ENCODE peak calls at places on chromosome 13, in nine cellular contexts. K is astrocyte of the cerebellum; A is Calu3; F is CD4-positive, alpha-beta T cell; G is mucosa of descending colon; J is GM13977; V is foreskin fibroblast; Y is B cell; L is psoas muscle. X is an unnamed sample.

GRCh38 chr13:95275322-95276118 is 25.7 kb downstream of the ABCC4 start:
- DNase-seq in A (no peak), F (no peak), J (no peak), L (no peak), V (no peak), G (no peak), K (no peak), Y (no peak), X (peak; percentile 45)

GRCh38 chr13:65985632-65986031 is 1244.5 kb downstream of the PCDH9 start:
- DNase-seq in G (peak; percentile 22), J (no peak), L (no peak), A (no peak), Y (no peak), K (no peak), V (no peak), F (no peak), X (no peak)

GRCh38 chr13:19060311-19061002 is 121.2 kb downstream of the TUBA3C start:
- DNase-seq in Y (no peak), L (no peak), G (no peak), V (no peak), K (no peak), A (no peak), F (no peak), J (no peak), X (no peak)

GRCh38 chr13:110116072-110116487 is 190.9 kb downstream of the COL4A1 start:
- DNase-seq in V (peak; percentile 82), F (peak; percentile 9), A (peak; percentile 63), J (no peak), Y (peak; percentile 69), K (no peak), L (peak; percentile 70), G (no peak), X (peak; percentile 62)

GRCh38 chr13:37616131-37616530 is 17.6 kb upstream of the POSTN start:
- DNase-seq in A (no peak), K (no peak), J (no peak), F (no peak), Y (no peak), V (no peak), L (no peak), G (no peak), X (peak; percentile 23)

GRCh38 chr13:86464193-86464592 is 665.0 kb upstream of the SLITRK6 start:
- DNase-seq in G (no peak), V (no peak), L (no peak), F (no peak), J (no peak), Y (no peak), A (no peak), K (no peak), X (no peak)

GRCh38 chr13:43072394-43072793 is 49.0 kb downstream of the DNAJC15 start:
- DNase-seq in L (peak; percentile 61), A (no peak), K (no peak), G (no peak), V (no peak), J (no peak), F (no peak), Y (no peak), X (no peak)

GRCh38 chr13:26658491-26658890 is 101.0 kb downstream of the WASF3 start:
- DNase-seq in L (no peak), G (no peak), J (no peak), A (no peak), Y (no peak), V (peak; percentile 4), F (no peak), K (no peak), X (no peak)

GRCh38 chr13:110326263-110326904 is 19.3 kb downstream of the COL4A2 start:
- DNase-seq in A (no peak), L (no peak), V (no peak), Y (no peak), K (no peak), F (no peak), G (no peak), J (no peak), X (no peak)

GRCh38 chr13:80830431-80830830 is 489.5 kb upstream of the SPRY2 start:
- DNase-seq in J (no peak), A (no peak), L (no peak), V (no peak), F (no peak), K (no peak), G (no peak), Y (no peak), X (no peak)

GRCh38 chr13:32969516-32969941 is 46.7 kb upstream of the KL start:
- DNase-seq in L (no peak), A (no peak), J (peak; percentile 49), Y (no peak), V (peak; percentile 40), G (no peak), F (no peak), K (no peak), X (peak; percentile 30)

GRCh38 chr13:47184311-47184710 is 287.5 kb upstream of the HTR2A start:
- DNase-seq in J (no peak), G (no peak), L (no peak), Y (no peak), F (no peak), A (no peak), K (no peak), V (no peak), X (no peak)

GRCh38 chr13:21048901-21049655 is 12.3 kb downstream of the LATS2 start:
- DNase-seq in L (no peak), F (no peak), A (no peak), J (no peak), K (no peak), V (no peak), G (no peak), Y (no peak), X (no peak)

GRCh38 chr13:24208314-24208713 is 47.8 kb downstream of the SPATA13 start:
- DNase-seq in A (no peak), G (no peak), K (peak; percentile 79), L (no peak), Y (no peak), F (no peak), J (no peak), V (peak; percentile 89), X (peak; percentile 80)

DNA sequence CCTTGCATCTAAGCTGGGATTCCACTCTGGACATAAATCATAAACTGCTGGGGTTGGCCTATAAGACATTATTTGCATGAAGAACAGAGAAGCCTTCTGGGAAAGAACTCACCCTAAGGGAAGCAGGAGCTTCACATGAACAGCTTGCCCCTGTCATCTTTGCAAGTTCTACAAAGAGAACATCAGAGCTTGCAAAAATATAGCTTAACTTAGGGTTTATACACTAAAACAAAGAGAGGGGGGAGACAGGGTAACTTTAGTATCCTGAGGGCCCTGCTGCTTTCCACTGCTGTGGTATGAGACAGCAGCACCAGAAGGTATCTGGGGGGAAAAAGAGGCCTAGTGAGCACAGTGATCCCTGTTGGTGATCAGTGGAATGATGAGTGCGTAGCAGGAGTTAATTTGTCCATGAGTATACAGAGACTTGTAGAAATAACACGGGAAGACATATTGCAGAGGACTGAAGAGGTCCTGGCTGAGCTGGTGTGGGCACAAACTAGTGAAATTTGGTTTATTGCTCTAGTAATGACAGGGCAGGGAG is 116.1 kb upstream of the TSC22D1 start:
- DNase-seq in F (no peak), A (no peak), V (no peak), J (no peak), G (no peak), L (no peak), Y (no peak), K (no peak), X (peak; percentile 47)
- TF ChIP-seq CTCF in F (no peak), A (no peak), V (no peak), J (no peak), G (no peak), L (no peak), Y (no peak), K (no peak), X (peak; percentile 21)

DNA sequence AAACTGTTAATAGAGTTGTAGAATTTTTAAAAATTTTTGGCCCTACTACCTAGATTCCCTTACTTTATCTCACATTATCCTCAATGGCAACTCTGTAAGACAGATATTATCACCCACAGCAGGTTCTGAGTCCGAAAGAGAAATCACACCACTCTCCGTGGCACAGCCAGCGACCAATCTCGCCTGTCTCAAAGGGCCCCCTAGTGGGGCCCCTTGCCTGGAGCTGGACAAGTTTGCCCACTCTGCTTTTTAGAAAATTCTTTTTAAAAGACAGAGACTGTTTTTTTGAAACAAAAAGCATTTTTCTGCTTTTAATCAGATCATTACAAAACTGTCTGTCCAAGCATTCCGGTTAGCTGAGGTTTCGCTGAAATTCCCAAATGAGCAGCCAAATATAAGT is 21.7 kb downstream of the PHF11 start:
- DNase-seq in K (no peak), J (no peak), V (no peak), Y (no peak), L (no peak), F (no peak), A (no peak), G (no peak), X (peak; percentile 28)
- TF ChIP-seq CTCF in K (peak; percentile 52), J (no peak), V (peak; percentile 45), Y (no peak), L (no peak), F (peak; percentile 23), A (no peak), G (no peak), X (peak; percentile 72)

GRCh38 chr13:107680115-107680514 is 535.2 kb downstream of the LIG4 start:
- DNase-seq in V (no peak), Y (no peak), F (no peak), G (no peak), L (no peak), J (no peak), K (no peak), A (no peak), X (no peak)
- TF ChIP-seq CTCF in V (no peak), Y (no peak), F (no peak), G (no peak), L (no peak), J (no peak), K (no peak), A (no peak), X (no peak)

GRCh38 chr13:84455143-84455905 is 573.0 kb upstream of the SLITRK1 start:
- DNase-seq in F (no peak), V (no peak), Y (no peak), J (no peak), K (no peak), A (no peak), L (no peak), G (no peak), X (no peak)
- TF ChIP-seq CTCF in F (no peak), V (no peak), Y (no peak), J (no peak), K (no peak), A (no peak), L (no peak), G (no peak), X (no peak)